ENCODE peak calls at places on chromosomes 6 and 20, in ten cellular contexts. One of them, this sample, is unnamed.

GRCh38 chr6:34540841-34541240 is 15.3 kb downstream of the SPDEF start:
- DNase-seq in upper lobe of left lung: peak
- DNase-seq in sigmoid colon: no peak
- DNase-seq in transverse colon: no peak
- DNase-seq in stomach: no peak
- DNase-seq in H1: no peak
- DNase-seq in HepG2: no peak
- DNase-seq in esophagus muscularis mucosa: no peak
- DNase-seq in SK-N-SH: no peak
- DNase-seq in GM12878: no peak
- DNase-seq in this sample: no peak

GRCh38 chr20:58712823-58713731 is 20.5 kb downstream of the NPEPL1 start:
- DNase-seq in upper lobe of left lung: no peak
- DNase-seq in sigmoid colon: peak
- DNase-seq in transverse colon: peak
- DNase-seq in stomach: peak
- DNase-seq in H1: peak
- DNase-seq in HepG2: no peak
- DNase-seq in esophagus muscularis mucosa: peak
- DNase-seq in SK-N-SH: peak
- DNase-seq in GM12878: no peak
- DNase-seq in this sample: no peak

GRCh38 chr6:46635462-46635861 is 17.2 kb downstream of the CYP39A1 start:
- DNase-seq in upper lobe of left lung: no peak
- DNase-seq in sigmoid colon: no peak
- DNase-seq in transverse colon: no peak
- DNase-seq in stomach: no peak
- DNase-seq in H1: no peak
- DNase-seq in HepG2: no peak
- DNase-seq in esophagus muscularis mucosa: no peak
- DNase-seq in SK-N-SH: no peak
- DNase-seq in GM12878: no peak
- DNase-seq in this sample: no peak

GRCh38 chr20:39176457-39176856 is 214.3 kb downstream of the DHX35 start:
- DNase-seq in upper lobe of left lung: no peak
- DNase-seq in sigmoid colon: no peak
- DNase-seq in transverse colon: no peak
- DNase-seq in stomach: no peak
- DNase-seq in H1: no peak
- DNase-seq in HepG2: no peak
- DNase-seq in esophagus muscularis mucosa: no peak
- DNase-seq in SK-N-SH: no peak
- DNase-seq in GM12878: no peak
- DNase-seq in this sample: no peak

GRCh38 chr6:38552136-38552535 is 87.6 kb downstream of the BTBD9 start:
- DNase-seq in upper lobe of left lung: no peak
- DNase-seq in sigmoid colon: no peak
- DNase-seq in transverse colon: no peak
- DNase-seq in stomach: no peak
- DNase-seq in H1: no peak
- DNase-seq in HepG2: no peak
- DNase-seq in esophagus muscularis mucosa: no peak
- DNase-seq in SK-N-SH: no peak
- DNase-seq in GM12878: peak
- DNase-seq in this sample: no peak

GRCh38 chr20:36631651-36632050 is 14.3 kb downstream of the SLA2 start:
- DNase-seq in upper lobe of left lung: no peak
- DNase-seq in sigmoid colon: no peak
- DNase-seq in transverse colon: no peak
- DNase-seq in stomach: no peak
- DNase-seq in H1: no peak
- DNase-seq in HepG2: no peak
- DNase-seq in esophagus muscularis mucosa: no peak
- DNase-seq in SK-N-SH: no peak
- DNase-seq in GM12878: no peak
- DNase-seq in this sample: no peak

GRCh38 chr6:140773276-140773675 is 1359.4 kb upstream of the GJE1 start:
- DNase-seq in upper lobe of left lung: no peak
- DNase-seq in sigmoid colon: no peak
- DNase-seq in transverse colon: no peak
- DNase-seq in stomach: no peak
- DNase-seq in H1: no peak
- DNase-seq in HepG2: no peak
- DNase-seq in esophagus muscularis mucosa: no peak
- DNase-seq in SK-N-SH: no peak
- DNase-seq in GM12878: no peak
- DNase-seq in this sample: no peak

GRCh38 chr6:6810727-6811126 is 222.2 kb downstream of the LY86 start:
- DNase-seq in upper lobe of left lung: no peak
- DNase-seq in sigmoid colon: no peak
- DNase-seq in transverse colon: peak
- DNase-seq in stomach: no peak
- DNase-seq in H1: no peak
- DNase-seq in HepG2: no peak
- DNase-seq in esophagus muscularis mucosa: no peak
- DNase-seq in SK-N-SH: no peak
- DNase-seq in GM12878: no peak
- DNase-seq in this sample: no peak

GRCh38 chr6:30826961-30827342 is 57.4 kb upstream of the DDR1 start:
- DNase-seq in upper lobe of left lung: no peak
- DNase-seq in sigmoid colon: no peak
- DNase-seq in transverse colon: peak
- DNase-seq in stomach: peak
- DNase-seq in H1: no peak
- DNase-seq in HepG2: peak
- DNase-seq in esophagus muscularis mucosa: no peak
- DNase-seq in SK-N-SH: no peak
- DNase-seq in GM12878: no peak
- DNase-seq in this sample: no peak

GRCh38 chr6:111689946-111690345 is 84.3 kb upstream of the TRAF3IP2 start:
- DNase-seq in upper lobe of left lung: peak
- DNase-seq in sigmoid colon: no peak
- DNase-seq in transverse colon: no peak
- DNase-seq in stomach: no peak
- DNase-seq in H1: no peak
- DNase-seq in HepG2: no peak
- DNase-seq in esophagus muscularis mucosa: no peak
- DNase-seq in SK-N-SH: no peak
- DNase-seq in GM12878: no peak
- DNase-seq in this sample: no peak

GRCh38 chr6:111689419-111689818 is 83.7 kb upstream of the TRAF3IP2 start:
- DNase-seq in upper lobe of left lung: no peak
- DNase-seq in sigmoid colon: no peak
- DNase-seq in transverse colon: no peak
- DNase-seq in stomach: no peak
- DNase-seq in H1: no peak
- DNase-seq in HepG2: no peak
- DNase-seq in esophagus muscularis mucosa: no peak
- DNase-seq in SK-N-SH: no peak
- DNase-seq in GM12878: no peak
- DNase-seq in this sample: no peak

GRCh38 chr6:111691345-111692225 is 85.9 kb upstream of the TRAF3IP2 start:
- DNase-seq in upper lobe of left lung: no peak
- DNase-seq in sigmoid colon: peak
- DNase-seq in transverse colon: peak
- DNase-seq in stomach: no peak
- DNase-seq in H1: no peak
- DNase-seq in HepG2: no peak
- DNase-seq in esophagus muscularis mucosa: no peak
- DNase-seq in SK-N-SH: peak
- DNase-seq in GM12878: no peak
- DNase-seq in this sample: no peak

GRCh38 chr6:111696814-111697213 is 91.1 kb upstream of the TRAF3IP2 start:
- DNase-seq in upper lobe of left lung: no peak
- DNase-seq in sigmoid colon: no peak
- DNase-seq in transverse colon: no peak
- DNase-seq in stomach: peak
- DNase-seq in H1: no peak
- DNase-seq in HepG2: no peak
- DNase-seq in esophagus muscularis mucosa: no peak
- DNase-seq in SK-N-SH: no peak
- DNase-seq in GM12878: no peak
- DNase-seq in this sample: no peak

DNA sequence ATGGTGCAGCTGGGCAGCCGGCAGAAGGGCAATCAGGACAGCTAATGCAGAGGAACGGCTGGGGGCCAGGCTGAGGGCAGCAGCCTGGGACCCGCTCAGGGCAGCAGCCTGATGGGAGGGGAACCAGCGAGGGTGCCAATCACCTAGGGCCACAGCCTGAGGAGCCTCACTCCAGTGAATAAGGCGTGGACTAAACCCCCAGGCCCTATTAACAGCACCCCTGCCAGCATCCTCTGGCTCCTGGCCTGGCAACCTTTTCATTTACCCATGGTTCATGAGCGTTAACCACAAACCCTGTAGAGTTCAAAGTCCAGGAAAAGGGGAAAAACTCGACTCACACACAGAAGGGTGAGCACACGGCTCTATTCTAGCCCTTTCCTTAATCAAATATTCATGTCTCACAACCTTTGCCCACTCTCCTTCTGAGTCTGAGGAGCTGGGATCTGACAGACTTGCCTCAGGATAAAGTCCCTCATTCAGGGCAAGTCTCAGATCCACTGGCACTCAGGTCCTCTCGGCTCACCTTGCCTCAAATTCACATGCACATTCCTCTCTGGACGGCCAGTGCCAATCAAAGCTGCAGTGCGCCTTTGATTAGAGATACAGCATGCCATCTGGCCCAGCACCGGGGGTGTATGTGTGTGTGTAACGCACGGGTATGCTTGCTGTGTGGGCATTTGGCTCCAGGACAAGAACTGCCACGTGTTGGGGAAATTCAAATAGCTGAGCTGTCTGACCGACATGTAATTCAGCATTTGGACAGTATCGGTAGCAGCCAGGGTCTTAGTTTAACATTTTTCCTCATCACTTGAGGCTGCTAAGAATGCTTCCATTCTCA is 86.9 kb upstream of the TRAF3IP2 start:
- DNase-seq in upper lobe of left lung: peak
- DNase-seq in sigmoid colon: peak
- DNase-seq in transverse colon: peak
- DNase-seq in stomach: peak
- DNase-seq in H1: no peak
- DNase-seq in HepG2: peak
- DNase-seq in esophagus muscularis mucosa: no peak
- DNase-seq in SK-N-SH: peak
- DNase-seq in GM12878: no peak
- DNase-seq in this sample: no peak
- H3K4me3 ChIP-seq in upper lobe of left lung: no peak
- H3K4me3 ChIP-seq in sigmoid colon: no peak
- H3K4me3 ChIP-seq in transverse colon: no peak
- H3K4me3 ChIP-seq in stomach: peak
- H3K4me3 ChIP-seq in H1: no peak
- H3K4me3 ChIP-seq in HepG2: no peak
- H3K4me3 ChIP-seq in esophagus muscularis mucosa: no peak
- H3K4me3 ChIP-seq in SK-N-SH: no peak
- H3K4me3 ChIP-seq in GM12878: no peak
- H3K4me3 ChIP-seq in this sample: no peak

DNA sequence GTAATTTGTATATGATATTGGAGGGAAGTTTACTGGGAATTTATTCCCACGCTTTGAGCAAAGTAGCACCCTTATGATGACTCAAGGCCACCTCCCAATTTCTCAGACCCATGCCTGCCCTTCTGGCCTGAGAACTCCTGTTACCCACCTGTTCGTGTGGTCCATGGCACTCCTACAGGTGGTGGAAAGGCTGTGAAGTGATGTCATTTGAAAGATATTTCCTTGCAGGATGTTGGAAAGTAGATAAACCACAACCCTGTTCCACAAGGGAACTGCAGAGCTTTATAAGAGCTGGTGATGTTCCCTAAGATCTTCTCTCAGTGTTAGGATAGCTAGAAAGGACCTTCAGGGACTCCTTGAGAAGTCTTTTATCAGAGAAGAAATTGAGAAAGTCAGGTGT is 70.5 kb downstream of the ADGRG6 start:
- DNase-seq in upper lobe of left lung: no peak
- DNase-seq in sigmoid colon: no peak
- DNase-seq in transverse colon: no peak
- DNase-seq in stomach: no peak
- DNase-seq in H1: no peak
- DNase-seq in HepG2: no peak
- DNase-seq in esophagus muscularis mucosa: no peak
- DNase-seq in SK-N-SH: no peak
- DNase-seq in GM12878: no peak
- DNase-seq in this sample: no peak
- TF ChIP-seq EP300 in upper lobe of left lung: no peak
- TF ChIP-seq EP300 in sigmoid colon: no peak
- TF ChIP-seq EP300 in transverse colon: no peak
- TF ChIP-seq EP300 in stomach: no peak
- TF ChIP-seq EP300 in H1: no peak
- TF ChIP-seq EP300 in HepG2: no peak
- TF ChIP-seq EP300 in esophagus muscularis mucosa: no peak
- TF ChIP-seq EP300 in SK-N-SH: peak
- TF ChIP-seq EP300 in GM12878: no peak
- TF ChIP-seq EP300 in this sample: no peak

DNA sequence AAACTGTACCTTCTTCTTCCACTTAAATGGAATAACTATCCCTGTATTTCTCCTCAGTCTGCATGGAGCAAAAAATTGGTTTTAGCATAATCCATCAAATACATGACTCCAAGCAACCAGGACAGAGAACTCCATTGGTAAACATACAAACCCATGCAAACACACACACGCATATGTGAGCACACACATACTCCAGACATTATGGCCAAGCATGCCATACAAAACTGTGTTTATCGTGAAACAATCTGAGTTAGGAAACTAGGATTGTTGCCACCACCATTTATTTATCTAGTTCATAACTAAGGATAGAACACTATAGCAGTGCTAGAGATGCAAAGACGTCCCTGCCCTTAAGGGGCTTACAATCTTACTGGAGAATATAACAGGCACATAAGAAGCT is 206.0 kb upstream of the SHLD1 start:
- DNase-seq in upper lobe of left lung: no peak
- DNase-seq in sigmoid colon: no peak
- DNase-seq in transverse colon: no peak
- DNase-seq in stomach: no peak
- DNase-seq in H1: no peak
- DNase-seq in HepG2: no peak
- DNase-seq in esophagus muscularis mucosa: no peak
- DNase-seq in SK-N-SH: no peak
- DNase-seq in GM12878: no peak
- DNase-seq in this sample: no peak
- TF ChIP-seq POLR2AphosphoS5 in upper lobe of left lung: no peak
- TF ChIP-seq POLR2AphosphoS5 in sigmoid colon: no peak
- TF ChIP-seq POLR2AphosphoS5 in transverse colon: no peak
- TF ChIP-seq POLR2AphosphoS5 in stomach: no peak
- TF ChIP-seq POLR2AphosphoS5 in H1: no peak
- TF ChIP-seq POLR2AphosphoS5 in HepG2: no peak
- TF ChIP-seq POLR2AphosphoS5 in esophagus muscularis mucosa: no peak
- TF ChIP-seq POLR2AphosphoS5 in SK-N-SH: no peak
- TF ChIP-seq POLR2AphosphoS5 in GM12878: no peak
- TF ChIP-seq POLR2AphosphoS5 in this sample: no peak

DNA sequence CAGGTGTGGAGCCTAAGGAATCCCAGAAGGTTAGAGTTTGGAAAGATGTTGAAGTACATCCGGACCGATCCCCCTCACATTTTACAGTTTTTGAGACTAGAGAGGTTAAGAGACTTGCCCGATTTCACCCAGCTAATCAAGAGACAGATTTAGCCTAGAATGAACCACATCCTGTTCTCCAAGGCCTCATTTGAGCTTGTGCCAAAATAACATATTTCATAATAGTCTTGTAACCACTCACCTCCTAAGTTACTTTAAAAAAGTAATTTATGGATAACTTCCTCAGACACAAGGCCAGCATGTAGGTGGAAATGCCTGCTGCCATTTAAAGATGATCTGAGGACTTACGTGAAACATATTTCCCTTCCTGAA is 39.8 kb upstream of the ARHGAP18 start:
- DNase-seq in upper lobe of left lung: no peak
- DNase-seq in sigmoid colon: no peak
- DNase-seq in transverse colon: no peak
- DNase-seq in stomach: no peak
- DNase-seq in H1: no peak
- DNase-seq in HepG2: no peak
- DNase-seq in esophagus muscularis mucosa: no peak
- DNase-seq in SK-N-SH: no peak
- DNase-seq in GM12878: peak
- DNase-seq in this sample: no peak
- H3K4me3 ChIP-seq in upper lobe of left lung: peak
- H3K4me3 ChIP-seq in sigmoid colon: no peak
- H3K4me3 ChIP-seq in transverse colon: no peak
- H3K4me3 ChIP-seq in stomach: no peak
- H3K4me3 ChIP-seq in H1: no peak
- H3K4me3 ChIP-seq in HepG2: no peak
- H3K4me3 ChIP-seq in esophagus muscularis mucosa: no peak
- H3K4me3 ChIP-seq in SK-N-SH: peak
- H3K4me3 ChIP-seq in GM12878: peak
- H3K4me3 ChIP-seq in this sample: no peak